ENCODE peak calls at places on chromosomes 7 and 10, in four cellular contexts. U, L, D and A are unnamed samples.

GRCh38 chr7:69801729-69802688 is 203.7 kb downstream of the AUTS2 start:
- DNase-seq in U (no peak), L (peak; percentile 29), D (no peak), A (no peak)

GRCh38 chr7:56105508-56105907 is 768 bp downstream of the CHCHD2 start:
- DNase-seq in U (peak; percentile 94), L (no peak), D (peak; percentile 93), A (peak; percentile 87)

GRCh38 chr10:103145860-103146466 is 47.1 kb downstream of the NT5C2 start:
- DNase-seq in U (peak; percentile 92), L (no peak), D (peak; percentile 96), A (peak; percentile 88)

GRCh38 chr10:74208081-74208480 is 57.1 kb downstream of the ADK start:
- DNase-seq in U (no peak), L (peak; percentile 52), D (no peak), A (no peak)

GRCh38 chr7:15424468-15424867 is 137.3 kb downstream of the AGMO start:
- DNase-seq in U (peak; percentile 17), L (no peak), D (peak; percentile 14), A (no peak)

GRCh38 chr7:85172530-85172941 is 14.3 kb downstream of the SEMA3D start:
- DNase-seq in U (peak; percentile 90), L (no peak), D (peak; percentile 83), A (peak; percentile 16)

GRCh38 chr7:138097064-138097741 is 20.9 kb downstream of the AKR1D1 start:
- DNase-seq in U (no peak), L (peak; percentile 53), D (peak; percentile 7), A (peak; percentile 54)

GRCh38 chr10:58385784-58386112 is 538 bp downstream of the TFAM start:
- DNase-seq in U (peak; percentile 17), L (peak; percentile 74), D (peak; percentile 19), A (peak; percentile 28)

GRCh38 chr7:17599733-17600685 is 301.6 kb downstream of the AHR start:
- DNase-seq in U (peak; percentile 92), L (peak; percentile 1), D (peak; percentile 97), A (peak; percentile 93)

GRCh38 chr10:76303682-76304316 is 872.4 kb downstream of the LRMDA start:
- DNase-seq in U (peak; percentile 71), L (peak; percentile 89), D (peak; percentile 84), A (peak; percentile 89)

GRCh38 chr7:1237704-1238255 is 5.1 kb downstream of the UNCX start:
- DNase-seq in U (no peak), L (no peak), D (no peak), A (no peak)

GRCh38 chr7:150988230-150989226 is 2.3 kb upstream of the NOS3 start:
- DNase-seq in U (no peak), L (peak; percentile 91), D (no peak), A (peak; percentile 48)

GRCh38 chr7:101125989-101126650 is 784 bp upstream of the SERPINE1 start:
- DNase-seq in U (peak; percentile 75), L (no peak), D (peak; percentile 85), A (peak; percentile 86)

GRCh38 chr7:101128040-101128834 is 1.3 kb downstream of the SERPINE1 start:
- DNase-seq in U (no peak), L (no peak), D (no peak), A (no peak)

GRCh38 chr7:101129603-101130117 is 2.8 kb downstream of the SERPINE1 start:
- DNase-seq in U (no peak), L (no peak), D (no peak), A (no peak)

GRCh38 chr7:101126651-101127459 is at the start of gene SERPINE1:
- DNase-seq in U (peak; percentile 100), L (peak; percentile 82), D (peak; percentile 100), A (peak; percentile 99)

DNA sequence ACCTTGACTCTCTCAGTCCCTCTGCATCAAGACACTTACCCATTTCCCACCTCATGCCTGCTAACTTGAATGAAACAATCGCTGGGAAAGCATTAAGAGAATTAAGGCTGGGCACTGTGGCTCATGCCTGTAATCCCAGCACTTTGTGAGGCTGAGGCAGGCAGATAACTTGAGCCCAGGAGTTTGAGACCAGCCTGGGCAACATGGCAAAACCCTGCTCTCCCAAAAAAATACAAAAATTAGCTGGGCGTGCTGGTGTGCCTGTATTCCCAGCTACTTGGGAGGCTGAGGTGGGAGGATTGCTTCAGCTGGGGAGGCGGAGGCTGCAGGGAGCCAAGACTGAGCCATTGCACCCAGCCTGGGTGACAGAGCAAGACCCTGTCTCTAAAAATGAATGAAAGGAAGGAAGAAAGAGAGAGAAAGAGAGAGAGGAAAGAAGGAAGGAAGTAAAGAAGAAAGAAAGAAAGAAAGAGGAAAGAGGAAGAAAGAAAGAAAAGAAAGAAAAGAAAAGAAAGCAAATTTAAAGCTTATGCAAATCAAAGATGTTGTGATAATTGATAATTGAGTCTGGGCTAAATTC is 646 bp downstream of the SERPINE1 start:
- DNase-seq in U (no peak), L (no peak), D (no peak), A (no peak)
- H3K4me3 ChIP-seq in U (peak overlapping the region; percentile 56), L (peak overlapping the region; percentile 37), D (peak overlapping the region; percentile 99), A (peak overlapping the region; percentile 76)

GRCh38 chr7:30751696-30752273 is at the start of gene INMT:
- DNase-seq in U (no peak), L (no peak), D (no peak), A (peak; percentile 11)

GRCh38 chr7:30754315-30754877 is 2.5 kb downstream of the INMT start:
- DNase-seq in U (no peak), L (no peak), D (no peak), A (no peak)

GRCh38 chr7:30752484-30752883 is 549 bp downstream of the INMT start:
- DNase-seq in U (no peak), L (no peak), D (no peak), A (no peak)

GRCh38 chr7:30751257-30751650 is 681 bp upstream of the INMT start:
- DNase-seq in U (no peak), L (no peak), D (no peak), A (no peak)

GRCh38 chr7:30752979-30753378 is 1.0 kb downstream of the INMT start:
- DNase-seq in U (no peak), L (no peak), D (peak; percentile 66), A (peak; percentile 48)
- H3K4me3 ChIP-seq in U (no peak overlapping the region), L (no peak overlapping the region), D (no peak overlapping the region), A (peak overlapping the region; percentile 51)

GRCh38 chr10:71836594-71836970 is 14.5 kb downstream of the PSAP start:
- DNase-seq in U (no peak), L (no peak), D (no peak), A (no peak)
- H3K4me3 ChIP-seq in U (no peak overlapping the region), L (no peak overlapping the region), D (no peak overlapping the region), A (no peak overlapping the region)

DNA sequence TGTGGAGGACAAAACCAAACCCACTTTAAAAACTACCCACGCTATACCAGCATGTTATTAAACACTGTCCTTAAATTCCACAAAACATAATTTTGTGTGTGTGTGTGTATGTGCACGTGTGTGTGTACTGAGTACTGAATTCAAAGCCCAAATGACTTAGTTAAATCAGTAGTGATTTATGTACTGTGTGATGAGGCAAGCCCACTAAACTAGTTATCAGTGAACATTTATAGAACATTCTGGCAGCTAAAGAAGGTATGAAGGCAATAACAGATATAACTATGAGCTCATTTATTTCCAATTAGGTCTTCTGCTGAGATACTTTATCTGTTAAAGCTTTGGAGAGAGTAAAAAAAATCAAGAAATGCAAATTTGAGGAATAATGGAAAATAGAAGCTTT is 115.1 kb downstream of the CPED1 start:
- DNase-seq in U (no peak), L (no peak), D (no peak), A (peak; percentile 42)
- H3K4me3 ChIP-seq in U (no peak overlapping the region), L (no peak overlapping the region), D (no peak overlapping the region), A (no peak overlapping the region)

DNA sequence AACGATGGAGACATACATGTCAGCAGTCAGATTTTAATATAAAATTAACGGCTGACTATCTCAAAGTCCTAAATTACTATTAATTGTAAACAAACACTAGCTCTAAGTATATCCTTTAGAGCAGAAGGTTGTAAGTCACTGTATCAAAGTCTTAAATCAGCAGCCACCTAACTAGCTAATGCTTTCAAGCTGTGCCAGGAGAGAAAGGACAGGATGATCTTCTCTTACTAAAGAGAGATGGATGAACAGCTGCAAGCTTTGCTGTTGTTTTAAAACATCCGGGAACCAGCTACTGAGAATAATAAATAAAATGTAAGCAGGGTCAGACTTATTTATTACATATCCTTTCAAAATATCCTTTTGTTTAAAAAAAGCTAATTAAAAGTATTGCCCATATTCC is 24.0 kb upstream of the ABLIM1 start:
- DNase-seq in U (no peak), L (no peak), D (no peak), A (peak; percentile 18)
- H3K4me3 ChIP-seq in U (no peak overlapping the region), L (no peak overlapping the region), D (no peak overlapping the region), A (no peak overlapping the region)

DNA sequence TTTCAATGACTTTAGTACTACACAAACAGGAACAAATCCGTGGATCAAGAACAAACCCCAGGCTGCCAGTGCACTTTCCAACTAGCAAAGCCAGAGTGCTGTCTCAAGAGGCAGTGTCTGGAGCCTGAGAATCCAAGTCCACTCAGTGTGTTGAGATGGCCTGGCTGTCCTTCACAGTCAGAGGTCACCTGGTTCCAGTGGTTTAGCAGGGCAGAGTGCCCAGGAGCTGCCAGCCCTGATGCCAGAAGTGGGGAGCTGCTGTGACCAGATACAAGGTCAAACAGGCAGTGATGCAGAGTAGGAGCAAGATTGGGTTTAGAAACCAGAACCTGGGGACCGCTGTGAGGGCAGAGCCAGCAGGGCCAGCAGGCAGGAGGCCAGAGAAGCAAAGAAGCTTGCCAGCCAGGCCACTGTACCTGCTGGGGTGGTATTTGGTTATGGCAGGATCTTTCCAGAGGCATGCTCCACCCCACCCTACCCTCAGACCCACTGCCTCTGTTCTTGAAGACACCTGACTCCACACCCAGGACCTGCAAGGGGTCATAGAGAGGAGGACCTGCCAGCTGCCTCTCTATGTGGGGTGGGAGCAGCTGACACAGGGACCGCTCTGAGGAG is 35.6 kb upstream of the C10orf90 start:
- DNase-seq in U (no peak), L (no peak), D (no peak), A (no peak)
- H3K4me3 ChIP-seq in U (no peak overlapping the region), L (no peak overlapping the region), D (no peak overlapping the region), A (no peak overlapping the region)

GRCh38 chr7:90458104-90458503 is 11.3 kb upstream of the PTTG1IP2 start:
- DNase-seq in U (no peak), L (no peak), D (no peak), A (no peak)

GRCh38 chr7:90453931-90454330 is 15.5 kb upstream of the PTTG1IP2 start:
- DNase-seq in U (no peak), L (no peak), D (no peak), A (no peak)

GRCh38 chr7:90459888-90460287 is 9.6 kb upstream of the PTTG1IP2 start:
- DNase-seq in U (peak; percentile 8), L (peak; percentile 43), D (no peak), A (no peak)

GRCh38 chr7:90453259-90453891 is 16.1 kb upstream of the PTTG1IP2 start:
- DNase-seq in U (no peak), L (no peak), D (no peak), A (no peak)

DNA sequence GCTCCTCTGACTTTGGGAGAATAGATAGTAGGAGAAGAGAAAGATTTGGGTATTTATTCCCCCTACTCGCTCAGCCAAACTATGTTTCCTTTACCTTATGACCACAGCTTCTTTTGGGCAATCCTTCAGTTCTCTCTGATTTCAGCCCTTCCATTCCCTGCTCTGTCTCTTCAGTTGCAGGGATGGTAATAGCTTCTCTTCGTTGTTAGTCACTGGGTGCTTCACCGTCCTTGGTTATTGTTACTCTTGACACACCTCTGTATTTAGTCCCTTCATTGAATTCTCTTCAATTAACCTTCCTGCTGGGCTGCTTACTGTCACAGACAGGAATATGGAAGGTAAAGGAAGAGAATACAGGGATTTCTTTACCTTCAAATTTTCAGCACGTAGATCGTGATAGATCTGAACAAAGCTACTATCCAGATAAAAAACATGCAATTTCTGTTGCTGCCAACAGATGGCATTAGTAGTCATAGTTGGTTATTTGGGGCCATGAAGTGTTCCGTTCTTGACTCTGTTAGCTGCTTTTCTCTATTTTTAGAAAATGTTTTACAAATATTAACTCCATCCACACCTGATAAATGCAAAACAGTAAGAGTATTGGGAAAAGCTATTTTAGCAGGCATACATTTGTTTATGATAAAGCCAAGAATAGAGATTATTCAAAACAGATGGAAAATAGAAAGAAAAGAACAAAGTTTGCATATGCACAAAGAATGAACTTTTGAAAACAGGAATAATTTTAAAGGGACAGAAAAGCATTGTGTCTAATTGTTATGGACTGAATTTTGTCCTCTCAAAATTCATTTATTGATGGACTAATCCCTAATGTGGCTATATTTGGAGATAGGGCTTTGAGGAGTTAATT is 14.0 kb upstream of the PTTG1IP2 start:
- DNase-seq in U (peak; percentile 57), L (peak; percentile 68), D (peak; percentile 60), A (peak; percentile 53)
- H3K4me3 ChIP-seq in U (peak overlapping the region; percentile 23), L (peak overlapping the region; percentile 8), D (peak overlapping the region; percentile 29), A (peak overlapping the region; percentile 20)